ENCODE peak calls at places on chromosomes 5 and 9, in ten cellular contexts. B is left lung, C is A673, S is endodermal cell, O is adrenal gland, F is OCI-LY7, H is fibroblast of lung, I is astrocyte, K is HCT116, L is Peyer's patch. P is an unnamed sample.
A peak's percentile ranks its signal among the peaks of the same experiment; 100 is the strongest.

GRCh38 chr9:15977438-15977837 is 424.6 kb downstream of the CCDC171 start:
- DNase-seq in B (no peak), C (no peak), S (no peak), O (no peak), F (no peak), H (peak; percentile 18), I (peak; percentile 11), K (no peak), L (no peak), P (no peak)

GRCh38 chr5:179862296-179862695 is 3.7 kb upstream of the MRNIP start:
- DNase-seq in B (peak; percentile 42), C (no peak), S (no peak), O (no peak), F (no peak), H (no peak), I (no peak), K (no peak), L (no peak), P (no peak)

GRCh38 chr5:82985763-82986162 is 91.4 kb downstream of the TMEM167A start:
- DNase-seq in B (no peak), C (no peak), S (no peak), O (no peak), F (no peak), H (no peak), I (no peak), K (no peak), L (no peak), P (no peak)

GRCh38 chr5:148482697-148483462 is 99.1 kb downstream of the FBXO38 start:
- DNase-seq in B (peak; percentile 82), C (peak; percentile 67), S (peak; percentile 95), O (peak; percentile 37), F (peak; percentile 54), H (peak; percentile 23), I (peak; percentile 8), K (peak; percentile 44), L (peak; percentile 56), P (no peak)

GRCh38 chr9:134163374-134164196 is 779 bp downstream of the RNU6ATAC start:
- DNase-seq in B (peak; percentile 91), C (peak; percentile 66), S (peak; percentile 77), O (peak; percentile 65), F (no peak), H (peak; percentile 55), I (peak; percentile 43), K (no peak), L (peak; percentile 87), P (no peak)

GRCh38 chr9:92429866-92430265 is 5.6 kb upstream of the OMD start:
- DNase-seq in B (no peak), C (no peak), S (no peak), O (no peak), F (no peak), H (no peak), I (no peak), K (no peak), L (no peak), P (no peak)

GRCh38 chr5:53378590-53379247 is 101.7 kb upstream of the FST start:
- DNase-seq in B (no peak), C (no peak), S (no peak), O (no peak), F (no peak), H (peak; percentile 81), I (peak; percentile 78), K (no peak), L (no peak), P (no peak)

GRCh38 chr5:148586796-148587195 is 67.5 kb downstream of the HTR4 start:
- DNase-seq in B (no peak), C (no peak), S (peak; percentile 63), O (no peak), F (no peak), H (no peak), I (no peak), K (no peak), L (no peak), P (no peak)

GRCh38 chr9:75871624-75872023 is 18.8 kb upstream of the PCSK5 start:
- DNase-seq in B (no peak), C (no peak), S (no peak), O (no peak), F (no peak), H (no peak), I (no peak), K (no peak), L (no peak), P (no peak)

GRCh38 chr9:22238809-22239684 is 207.6 kb upstream of the DMRTA1 start:
- DNase-seq in B (no peak), C (no peak), S (no peak), O (no peak), F (peak; percentile 75), H (peak; percentile 71), I (peak; percentile 56), K (peak; percentile 37), L (no peak), P (no peak)

GRCh38 chr9:82810902-82811301 is 252.0 kb downstream of the RASEF start:
- DNase-seq in B (no peak), C (peak; percentile 4), S (peak; percentile 82), O (no peak), F (no peak), H (peak; percentile 92), I (peak; percentile 90), K (peak; percentile 59), L (no peak), P (no peak)

GRCh38 chr9:137109250-137110146 is 5.0 kb downstream of the DPP7 start:
- DNase-seq in B (peak; percentile 60), C (no peak), S (no peak), O (no peak), F (no peak), H (no peak), I (no peak), K (no peak), L (no peak), P (no peak)

GRCh38 chr5:122192883-122193496 is 63.6 kb downstream of the ZNF474 start:
- DNase-seq in B (no peak), C (peak; percentile 75), S (peak; percentile 55), O (peak; percentile 45), F (peak; percentile 46), H (peak; percentile 58), I (peak; percentile 46), K (peak; percentile 46), L (no peak), P (no peak)

GRCh38 chr9:125969462-125969861 is 222.3 kb downstream of the PBX3 start:
- DNase-seq in B (no peak), C (no peak), S (no peak), O (no peak), F (no peak), H (no peak), I (no peak), K (no peak), L (no peak), P (no peak)

GRCh38 chr5:131151216-131151615 is 13.8 kb downstream of the HINT1 start:
- DNase-seq in B (no peak), C (no peak), S (no peak), O (no peak), F (no peak), H (no peak), I (no peak), K (no peak), L (no peak), P (no peak)

GRCh38 chr9:134180786-134181647 is 16.7 kb upstream of the RNU6ATAC start:
- DNase-seq in B (peak; percentile 61), C (no peak), S (peak; percentile 38), O (no peak), F (no peak), H (no peak), I (no peak), K (no peak), L (peak; percentile 46), P (no peak)

GRCh38 chr5:179273074-179273435 is 72.2 kb downstream of the ADAMTS2 start:
- DNase-seq in B (peak; percentile 72), C (no peak), S (no peak), O (no peak), F (no peak), H (no peak), I (no peak), K (no peak), L (peak; percentile 35), P (no peak)

GRCh38 chr5:109709225-109709624 is 19.5 kb downstream of the MAN2A1 start:
- DNase-seq in B (no peak), C (no peak), S (no peak), O (no peak), F (no peak), H (no peak), I (no peak), K (no peak), L (no peak), P (no peak)
- H3K9me3 ChIP-seq in B (no peaks in the 10 kb centered on the region), C (no peaks in the 10 kb centered on the region), S (no peaks in the 10 kb centered on the region), O (no peaks in the 10 kb centered on the region), F (no peaks in the 10 kb centered on the region), H (no peaks in the 10 kb centered on the region), I (no peaks in the 10 kb centered on the region), K (no peaks in the 10 kb centered on the region), L (no peaks in the 10 kb centered on the region), P (no peaks in the 10 kb centered on the region)

DNA sequence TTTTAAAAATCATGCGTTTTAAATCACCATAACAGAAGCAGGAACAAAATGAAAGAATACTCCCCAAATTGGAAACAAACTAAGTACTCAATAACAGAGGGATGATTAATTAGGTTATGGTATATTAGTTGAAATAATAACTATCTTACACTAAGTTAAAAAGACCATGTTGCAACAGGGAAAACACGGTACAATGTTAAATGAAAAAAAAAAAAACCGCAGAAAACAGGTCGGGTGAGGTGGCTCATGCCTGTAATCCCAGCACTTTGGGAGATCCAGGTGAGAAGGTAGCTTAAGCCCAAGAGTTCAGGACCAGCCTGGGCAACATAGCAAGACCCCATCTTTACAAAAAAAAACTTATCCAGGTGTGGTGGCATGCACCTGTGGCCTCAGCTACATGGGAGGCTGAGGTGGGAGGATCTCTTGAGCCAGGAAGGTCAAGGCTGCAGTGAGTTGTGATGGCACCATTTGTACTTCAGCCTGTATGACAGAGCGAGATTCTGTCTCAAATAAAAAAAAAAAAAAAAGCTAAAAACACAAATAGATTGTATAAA is 2.4 kb upstream of the PTPN3 start:
- DNase-seq in B (no peak), C (no peak), S (no peak), O (no peak), F (no peak), H (no peak), I (no peak), K (no peak), L (no peak), P (no peak)
- H3K4me3 ChIP-seq in B (no peak overlapping the region), C (no peak overlapping the region), S (no peak overlapping the region), O (no peak overlapping the region), F (no peak overlapping the region), H (no peak overlapping the region), I (no peak overlapping the region), K (no peak overlapping the region), L (no peak overlapping the region), P (peak overlapping the region; percentile 78)

DNA sequence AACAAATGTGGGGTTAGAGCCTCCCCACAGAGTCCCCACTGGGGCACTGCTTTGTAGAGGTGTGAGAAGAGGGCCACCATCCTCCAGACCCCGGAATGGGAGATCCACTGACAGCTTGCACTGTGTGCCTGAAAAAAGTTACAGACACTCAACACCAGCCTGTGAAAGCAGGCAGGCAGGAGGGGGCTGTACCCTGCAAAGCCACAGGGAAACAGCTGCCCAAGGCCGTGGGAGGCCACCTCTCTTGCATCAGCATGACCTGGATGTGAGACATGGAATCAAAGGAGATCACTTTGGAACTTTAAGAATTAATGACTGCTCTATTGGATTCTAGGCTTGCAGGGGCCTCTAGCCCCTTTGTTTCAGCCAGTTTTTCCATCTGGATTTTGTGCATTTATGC is 782.3 kb downstream of the BRINP1 start:
- DNase-seq in B (no peak), C (no peak), S (no peak), O (no peak), F (no peak), H (no peak), I (no peak), K (no peak), L (peak; percentile 30), P (no peak)
- H3K9me3 ChIP-seq in B (no peaks in the 10 kb centered on the region), C (no peaks in the 10 kb centered on the region), S (peaks cover 17% of the 10 kb centered on the region), O (no peaks in the 10 kb centered on the region), F (no peaks in the 10 kb centered on the region), H (no peaks in the 10 kb centered on the region), I (no peaks in the 10 kb centered on the region), K (peaks cover 14% of the 10 kb centered on the region), L (no peaks in the 10 kb centered on the region), P (no peaks in the 10 kb centered on the region)

GRCh38 chr5:36796171-36796570 is 80.4 kb upstream of the NIPBL start:
- DNase-seq in B (no peak), C (no peak), S (no peak), O (no peak), F (no peak), H (no peak), I (no peak), K (no peak), L (no peak), P (no peak)
- H3K4me3 ChIP-seq in B (no peak overlapping the region), C (no peak overlapping the region), S (no peak overlapping the region), O (no peak overlapping the region), F (no peak overlapping the region), H (no peak overlapping the region), I (no peak overlapping the region), K (no peak overlapping the region), L (no peak overlapping the region), P (no peak overlapping the region)